ENCODE peak calls at places on chromosomes 6 and 20, in eight cellular contexts. I, R, W, Q, N, V, Y and G are unnamed samples.

GRCh38 chr20:8583209-8584106 is 451.4 kb downstream of the PLCB1 start:
- DNase-seq in I (no peak), R (no peak), W (no peak), Q (no peak), N (no peak), V (no peak), Y (no peak), G (peak; percentile 5)

GRCh38 chr6:96942676-96943075 is 18.1 kb downstream of the KLHL32 start:
- DNase-seq in I (no peak), R (no peak), W (no peak), Q (no peak), N (no peak), V (no peak), Y (no peak), G (no peak)

GRCh38 chr6:25411316-25411961 is 132.3 kb downstream of the CARMIL1 start:
- DNase-seq in I (no peak), R (no peak), W (no peak), Q (no peak), N (no peak), V (no peak), Y (no peak), G (no peak)

GRCh38 chr6:8014947-8015346 is 49.2 kb downstream of the BLOC1S5 start:
- DNase-seq in I (no peak), R (no peak), W (no peak), Q (no peak), N (no peak), V (no peak), Y (no peak), G (no peak)

GRCh38 chr6:139748353-139749146 is 374.1 kb upstream of the CITED2 start:
- DNase-seq in I (no peak), R (no peak), W (no peak), Q (peak; percentile 34), N (no peak), V (no peak), Y (no peak), G (no peak)

GRCh38 chr6:126202689-126203088 is 137.2 kb upstream of the CENPW start:
- DNase-seq in I (no peak), R (no peak), W (no peak), Q (no peak), N (no peak), V (no peak), Y (no peak), G (no peak)

GRCh38 chr6:157503018-157503747 is 122.2 kb downstream of the ZDHHC14 start:
- DNase-seq in I (no peak), R (no peak), W (no peak), Q (no peak), N (no peak), V (peak; percentile 30), Y (no peak), G (no peak)

GRCh38 chr6:37559060-37559459 is 59.4 kb upstream of the CCDC167 start:
- DNase-seq in I (no peak), R (no peak), W (no peak), Q (no peak), N (no peak), V (no peak), Y (no peak), G (no peak)

GRCh38 chr6:160329188-160329587 is 19.0 kb upstream of the SLC22A3 start:
- DNase-seq in I (no peak), R (no peak), W (no peak), Q (no peak), N (no peak), V (no peak), Y (no peak), G (no peak)

GRCh38 chr6:26025047-26025893 is 62.0 kb upstream of the HFE start:
- DNase-seq in I (peak; percentile 77), R (no peak), W (no peak), Q (peak; percentile 60), N (no peak), V (no peak), Y (no peak), G (no peak)

GRCh38 chr6:90375681-90376439 is 79.2 kb upstream of the BACH2 start:
- DNase-seq in I (no peak), R (no peak), W (no peak), Q (no peak), N (no peak), V (peak; percentile 38), Y (no peak), G (no peak)

GRCh38 chr20:36754656-36755222 is 8.8 kb upstream of the NDRG3 start:
- DNase-seq in I (peak; percentile 77), R (peak; percentile 78), W (peak; percentile 71), Q (peak; percentile 64), N (peak; percentile 37), V (peak; percentile 59), Y (no peak), G (peak; percentile 88)

GRCh38 chr6:83708546-83708969 is 343 bp downstream of the SNAP91 start:
- DNase-seq in I (no peak), R (no peak), W (peak; percentile 84), Q (no peak), N (no peak), V (no peak), Y (no peak), G (peak; percentile 60)

GRCh38 chr6:118712955-118713354 is 61.6 kb upstream of the CEP85L start:
- DNase-seq in I (no peak), R (no peak), W (no peak), Q (no peak), N (no peak), V (no peak), Y (no peak), G (no peak)

GRCh38 chr6:135438907-135439535 is 58.5 kb downstream of the AHI1 start:
- DNase-seq in I (no peak), R (peak; percentile 4), W (peak; percentile 2), Q (peak; percentile 33), N (no peak), V (peak; percentile 30), Y (peak; percentile 17), G (peak; percentile 62)

GRCh38 chr6:63677282-63677681 is 41.7 kb downstream of the PHF3 start:
- DNase-seq in I (no peak), R (no peak), W (no peak), Q (no peak), N (no peak), V (no peak), Y (no peak), G (no peak)

GRCh38 chr6:12484519-12484918 is 194.4 kb downstream of the EDN1 start:
- DNase-seq in I (peak; percentile 88), R (no peak), W (no peak), Q (no peak), N (no peak), V (no peak), Y (no peak), G (no peak)
- H3K4me3 ChIP-seq in I (peak overlapping the region; percentile 22), R (no peak overlapping the region), W (no peak overlapping the region), Q (no peak overlapping the region), N (no peak overlapping the region), V (no peak overlapping the region), Y (no peak overlapping the region), G (no peak overlapping the region)

GRCh38 chr6:147933201-147933600 is 409.4 kb upstream of the SASH1 start:
- DNase-seq in I (no peak), R (no peak), W (no peak), Q (no peak), N (no peak), V (no peak), Y (no peak), G (peak; percentile 10)

GRCh38 chr6:147930743-147931142 is 411.9 kb upstream of the SASH1 start:
- DNase-seq in I (no peak), R (no peak), W (no peak), Q (no peak), N (no peak), V (no peak), Y (no peak), G (no peak)

GRCh38 chr6:147936703-147937102 is 405.9 kb upstream of the SASH1 start:
- DNase-seq in I (no peak), R (no peak), W (no peak), Q (no peak), N (no peak), V (no peak), Y (no peak), G (no peak)

GRCh38 chr6:147941143-147941542 is 401.5 kb upstream of the SASH1 start:
- DNase-seq in I (no peak), R (no peak), W (no peak), Q (no peak), N (no peak), V (no peak), Y (no peak), G (peak; percentile 46)

GRCh38 chr6:147935656-147936055 is 407.0 kb upstream of the SASH1 start:
- DNase-seq in I (no peak), R (no peak), W (no peak), Q (no peak), N (no peak), V (no peak), Y (no peak), G (no peak)
- TF ChIP-seq REST in I (no peak), R (no peak), W (no peak), Q (no peak), N (no peak), V (no peak), Y (no peak), G (no peak)

GRCh38 chr6:13304101-13304500 is 24.2 kb downstream of the TBC1D7 start:
- DNase-seq in I (no peak), R (no peak), W (no peak), Q (no peak), N (no peak), V (no peak), Y (no peak), G (no peak)

GRCh38 chr6:13302751-13303667 is 25.3 kb downstream of the TBC1D7 start:
- DNase-seq in I (peak; percentile 88), R (peak; percentile 52), W (no peak), Q (peak; percentile 74), N (peak; percentile 33), V (peak; percentile 97), Y (peak; percentile 90), G (no peak)

GRCh38 chr6:13302291-13302690 is 26.0 kb downstream of the TBC1D7 start:
- DNase-seq in I (no peak), R (no peak), W (no peak), Q (no peak), N (no peak), V (no peak), Y (no peak), G (no peak)

GRCh38 chr6:13304580-13305255 is 23.6 kb downstream of the TBC1D7 start:
- DNase-seq in I (no peak), R (no peak), W (no peak), Q (no peak), N (no peak), V (no peak), Y (peak; percentile 77), G (no peak)

GRCh38 chr6:13303668-13304017 is 24.7 kb downstream of the TBC1D7 start:
- DNase-seq in I (no peak), R (no peak), W (no peak), Q (peak; percentile 30), N (no peak), V (peak; percentile 10), Y (peak; percentile 76), G (no peak)
- H3K4me3 ChIP-seq in I (no peak overlapping the region), R (no peak overlapping the region), W (no peak overlapping the region), Q (no peak overlapping the region), N (no peak overlapping the region), V (no peak overlapping the region), Y (peak overlapping the region; percentile 34), G (no peak overlapping the region)

DNA sequence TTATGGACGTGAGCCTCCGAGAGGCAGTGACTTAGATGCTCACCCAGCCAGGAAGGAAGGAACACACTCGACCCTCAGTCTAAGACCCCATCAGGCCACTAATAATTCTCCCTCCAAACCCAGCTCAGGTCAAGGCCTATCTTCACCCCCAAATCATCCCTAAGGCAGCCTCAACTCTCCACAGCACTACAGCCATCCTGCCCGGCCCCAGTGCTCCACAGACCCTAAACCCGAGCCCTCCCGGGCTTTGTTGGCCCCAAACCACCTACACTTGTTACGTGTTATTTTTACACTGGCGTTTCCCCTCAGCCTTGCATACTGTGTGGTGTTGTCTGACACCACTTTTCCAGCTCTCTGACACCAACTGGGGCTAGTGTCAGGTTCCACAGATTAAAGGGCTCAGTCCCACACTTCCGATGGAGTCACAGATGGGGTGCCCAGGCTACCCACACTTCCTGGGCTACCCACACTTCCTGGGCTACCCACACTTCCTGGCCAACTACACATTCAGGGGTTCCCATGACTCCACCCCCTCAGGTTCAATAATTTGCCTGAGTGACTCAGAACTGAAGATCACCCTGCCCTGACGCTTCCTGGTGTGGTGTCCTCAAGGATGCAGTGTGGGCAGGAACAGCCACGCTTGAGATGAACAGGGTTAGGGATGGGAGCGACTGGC is 25.3 kb downstream of the RBCK1 start:
- DNase-seq in I (no peak), R (no peak), W (no peak), Q (no peak), N (no peak), V (no peak), Y (peak; percentile 86), G (no peak)
- TF ChIP-seq REST in I (no peak), R (no peak), W (no peak), Q (no peak), N (no peak), V (no peak), Y (no peak), G (no peak)